ENCODE peak calls at places on chromosomes 4 and X, in four cellular contexts. One of them, this sample, is unnamed.

GRCh38 chr4:60128916-60129315 is 1071.2 kb upstream of the ADGRL3 start:
- DNase-seq in GM12878: no peak
- DNase-seq in K562: no peak
- DNase-seq in HepG2: no peak
- DNase-seq in this sample: no peak

GRCh38 chr4:141016117-141016798 is 117.0 kb downstream of the RNF150 start:
- DNase-seq in HepG2: no peak
- DNase-seq in K562: no peak
- DNase-seq in GM12878: no peak
- DNase-seq in this sample: no peak

GRCh38 chrX:153476628-153477027 is 6.3 kb upstream of the HAUS7 start:
- DNase-seq in HepG2: no peak
- DNase-seq in GM12878: no peak
- DNase-seq in K562: no peak
- DNase-seq in this sample: no peak

GRCh38 chr4:183912585-183912984 is 7.5 kb downstream of the STOX2 start:
- DNase-seq in K562: no peak
- DNase-seq in GM12878: no peak
- DNase-seq in HepG2: no peak
- DNase-seq in this sample: no peak

GRCh38 chr4:7055990-7056325 is 11.9 kb downstream of the GRPEL1 start:
- DNase-seq in HepG2: no peak
- DNase-seq in GM12878: no peak
- DNase-seq in K562: no peak
- DNase-seq in this sample: no peak

GRCh38 chrX:116490091-116490490 is 27.3 kb upstream of the CT83 start:
- DNase-seq in GM12878: no peak
- DNase-seq in HepG2: no peak
- DNase-seq in K562: no peak
- DNase-seq in this sample: no peak

GRCh38 chrX:30513284-30513683 is 64.3 kb downstream of the TASL start:
- DNase-seq in GM12878: no peak
- DNase-seq in K562: peak
- DNase-seq in HepG2: peak
- DNase-seq in this sample: no peak

GRCh38 chr4:123809864-123810263 is 413.3 kb downstream of the SPRY1 start:
- DNase-seq in K562: no peak
- DNase-seq in HepG2: peak
- DNase-seq in GM12878: no peak
- DNase-seq in this sample: no peak

GRCh38 chrX:103918584-103919335 is 43.7 kb upstream of the TMSB15B start:
- DNase-seq in GM12878: no peak
- DNase-seq in HepG2: no peak
- DNase-seq in K562: no peak
- DNase-seq in this sample: peak

GRCh38 chr4:71186566-71187398 is 152.0 kb upstream of the SLC4A4 start:
- DNase-seq in K562: no peak
- DNase-seq in HepG2: no peak
- DNase-seq in GM12878: no peak
- DNase-seq in this sample: peak

GRCh38 chr4:23060776-23061175 is 368.0 kb downstream of the GBA3 start:
- DNase-seq in HepG2: no peak
- DNase-seq in K562: no peak
- DNase-seq in GM12878: no peak
- DNase-seq in this sample: no peak

GRCh38 chr4:3670521-3671519 is 95.4 kb upstream of the ADRA2C start:
- DNase-seq in GM12878: no peak
- DNase-seq in K562: no peak
- DNase-seq in HepG2: no peak
- DNase-seq in this sample: no peak

GRCh38 chr4:122702939-122703338 is 29.6 kb upstream of the BBS12 start:
- DNase-seq in GM12878: no peak
- DNase-seq in K562: no peak
- DNase-seq in HepG2: no peak
- DNase-seq in this sample: no peak

GRCh38 chr4:11223261-11223660 is 205.4 kb downstream of the HS3ST1 start:
- DNase-seq in K562: no peak
- DNase-seq in HepG2: no peak
- DNase-seq in GM12878: no peak
- DNase-seq in this sample: no peak

GRCh38 chr4:82372502-82372873 is 1.3 kb downstream of the HNRNPD start:
- DNase-seq in GM12878: no peak
- DNase-seq in K562: peak
- DNase-seq in HepG2: no peak
- DNase-seq in this sample: peak

GRCh38 chr4:53361451-53361850 is 4.4 kb downstream of the SCFD2 start:
- DNase-seq in GM12878: no peak
- DNase-seq in K562: no peak
- DNase-seq in HepG2: no peak
- DNase-seq in this sample: no peak

GRCh38 chrX:41153453-41153852 is 68.2 kb downstream of the USP9X start:
- DNase-seq in GM12878: no peak
- DNase-seq in HepG2: no peak
- DNase-seq in K562: no peak
- DNase-seq in this sample: no peak

GRCh38 chr4:163092093-163092492 is 74.6 kb downstream of the NAF1 start:
- DNase-seq in HepG2: no peak
- DNase-seq in GM12878: no peak
- DNase-seq in K562: no peak
- DNase-seq in this sample: no peak

GRCh38 chrX:40576291-40576690 is 4.5 kb upstream of the ATP6AP2 start:
- DNase-seq in HepG2: no peak
- DNase-seq in K562: no peak
- DNase-seq in GM12878: no peak
- DNase-seq in this sample: no peak

GRCh38 chr4:20687894-20688293 is 12.4 kb upstream of the PACRGL start:
- DNase-seq in GM12878: no peak
- DNase-seq in K562: no peak
- DNase-seq in HepG2: no peak
- DNase-seq in this sample: no peak

GRCh38 chrX:151713859-151714258 is 2.0 kb upstream of the FATE1 start:
- DNase-seq in K562: peak
- DNase-seq in GM12878: no peak
- DNase-seq in HepG2: peak
- DNase-seq in this sample: peak

GRCh38 chr4:105520819-105521790 is 31.3 kb upstream of the ARHGEF38 start:
- DNase-seq in GM12878: peak
- DNase-seq in K562: peak
- DNase-seq in HepG2: peak
- DNase-seq in this sample: peak

GRCh38 chr4:121706595-121707021 is 9.8 kb upstream of the ANXA5 start:
- DNase-seq in HepG2: no peak
- DNase-seq in K562: no peak
- DNase-seq in GM12878: no peak
- DNase-seq in this sample: no peak

GRCh38 chr4:95049838-95050237 is 292.1 kb downstream of the BMPR1B start:
- DNase-seq in K562: no peak
- DNase-seq in GM12878: no peak
- DNase-seq in HepG2: no peak
- DNase-seq in this sample: no peak

GRCh38 chr4:83138979-83139378 is 24.4 kb upstream of the PLAC8 start:
- DNase-seq in K562: no peak
- DNase-seq in GM12878: no peak
- DNase-seq in HepG2: no peak
- DNase-seq in this sample: no peak

GRCh38 chrX:13345037-13345436 is 25.2 kb upstream of the ATXN3L start:
- DNase-seq in GM12878: peak
- DNase-seq in HepG2: no peak
- DNase-seq in K562: no peak
- DNase-seq in this sample: no peak

GRCh38 chrX:153648358-153649177 is 1.6 kb downstream of the DUSP9 start:
- DNase-seq in K562: no peak
- DNase-seq in HepG2: no peak
- DNase-seq in GM12878: no peak
- DNase-seq in this sample: no peak

GRCh38 chr4:48748949-48749596 is 31.0 kb downstream of the FRYL start:
- DNase-seq in K562: no peak
- DNase-seq in HepG2: no peak
- DNase-seq in GM12878: no peak
- DNase-seq in this sample: no peak

GRCh38 chr4:102825261-102826071 is 1.9 kb downstream of the UBE2D3 start:
- DNase-seq in GM12878: no peak
- DNase-seq in K562: no peak
- DNase-seq in HepG2: peak
- DNase-seq in this sample: no peak

GRCh38 chrX:72306085-72306801 is 529 bp upstream of the CITED1 start:
- DNase-seq in GM12878: no peak
- DNase-seq in HepG2: no peak
- DNase-seq in K562: peak
- DNase-seq in this sample: peak

GRCh38 chr4:176185068-176185467 is 10.3 kb downstream of the SPATA4 start:
- DNase-seq in GM12878: no peak
- DNase-seq in K562: no peak
- DNase-seq in HepG2: no peak
- DNase-seq in this sample: no peak

GRCh38 chr4:153045111-153045982 is 109.2 kb downstream of the FHDC1 start:
- DNase-seq in GM12878: no peak
- DNase-seq in K562: no peak
- DNase-seq in HepG2: no peak
- DNase-seq in this sample: no peak
- TF ChIP-seq NR2C2 in GM12878: no peak
- TF ChIP-seq NR2C2 in K562: no peak
- TF ChIP-seq NR2C2 in HepG2: no peak
- TF ChIP-seq NR2C2 in this sample: no peak

GRCh38 chrX:111100191-111100590 is 4.2 kb downstream of the PAK3 start:
- DNase-seq in GM12878: no peak
- DNase-seq in K562: peak
- DNase-seq in HepG2: peak
- DNase-seq in this sample: peak
- TF ChIP-seq NR2C2 in GM12878: no peak
- TF ChIP-seq NR2C2 in K562: no peak
- TF ChIP-seq NR2C2 in HepG2: no peak
- TF ChIP-seq NR2C2 in this sample: no peak

GRCh38 chrX:53022381-53022780 is 26.2 kb upstream of the GPR173 start:
- DNase-seq in GM12878: no peak
- DNase-seq in K562: no peak
- DNase-seq in HepG2: no peak
- DNase-seq in this sample: no peak
- TF ChIP-seq NR2C2 in GM12878: no peak
- TF ChIP-seq NR2C2 in K562: no peak
- TF ChIP-seq NR2C2 in HepG2: no peak
- TF ChIP-seq NR2C2 in this sample: no peak

DNA sequence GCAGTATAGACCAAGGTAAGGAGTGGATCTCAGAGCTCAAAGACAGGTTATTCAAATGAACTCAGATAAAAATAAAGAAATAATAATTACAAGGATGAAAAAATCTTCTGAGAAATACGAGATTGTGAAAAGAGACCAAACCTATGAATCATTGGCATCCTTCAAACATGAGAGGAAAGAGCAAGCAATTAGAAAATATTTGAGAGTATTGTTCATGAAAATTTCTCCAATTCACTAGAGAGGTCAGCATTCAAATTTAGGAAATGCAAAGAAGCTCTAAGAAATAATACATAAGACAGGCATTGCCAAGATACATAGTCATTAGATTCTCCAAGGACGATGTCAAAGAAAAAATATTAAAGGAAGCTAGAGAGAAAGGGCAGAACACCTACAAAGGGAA is 93.5 kb upstream of the GALNTL6 start:
- DNase-seq in GM12878: no peak
- DNase-seq in K562: no peak
- DNase-seq in HepG2: no peak
- DNase-seq in this sample: no peak
- TF ChIP-seq NR2C2 in GM12878: no peak
- TF ChIP-seq NR2C2 in K562: no peak
- TF ChIP-seq NR2C2 in HepG2: no peak
- TF ChIP-seq NR2C2 in this sample: no peak

DNA sequence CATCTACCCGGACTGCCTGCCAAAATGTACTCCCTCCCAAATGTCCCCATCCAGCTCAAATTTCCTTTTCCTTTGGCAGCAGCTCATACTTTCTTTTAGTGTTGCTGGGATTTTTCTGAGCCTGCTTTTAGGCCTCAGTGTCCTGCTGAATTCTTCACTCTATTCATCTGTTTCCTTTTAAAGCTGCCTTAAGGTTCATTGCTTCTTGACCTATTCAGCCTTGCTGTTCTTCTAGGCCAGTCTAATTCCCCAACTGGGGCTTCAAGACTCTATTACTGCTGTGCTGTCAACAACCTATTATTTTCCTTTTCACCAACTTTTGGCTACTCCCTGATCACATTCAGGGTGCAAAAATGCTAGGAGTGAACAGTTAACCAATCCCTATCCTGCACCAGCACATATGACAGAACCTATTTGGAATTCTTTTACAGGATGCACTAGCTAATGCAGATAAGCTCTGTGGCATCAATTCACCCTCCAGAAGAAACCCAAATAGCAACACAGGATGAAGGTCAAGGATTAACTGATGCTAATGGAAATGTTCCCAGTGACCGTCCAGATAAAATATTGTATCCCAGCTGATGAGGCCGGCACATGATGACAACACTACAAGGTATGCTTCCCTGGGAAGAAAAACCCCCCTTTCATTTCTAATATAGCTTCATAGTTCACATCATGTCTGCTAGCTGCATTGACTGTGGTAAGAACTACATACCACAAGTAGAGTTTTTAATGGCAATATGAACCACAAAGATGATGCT is 114.7 kb upstream of the TTC29 start:
- DNase-seq in GM12878: no peak
- DNase-seq in HepG2: no peak
- DNase-seq in K562: no peak
- DNase-seq in this sample: no peak
- TF ChIP-seq NR2C2 in GM12878: no peak
- TF ChIP-seq NR2C2 in HepG2: no peak
- TF ChIP-seq NR2C2 in K562: no peak
- TF ChIP-seq NR2C2 in this sample: no peak

DNA sequence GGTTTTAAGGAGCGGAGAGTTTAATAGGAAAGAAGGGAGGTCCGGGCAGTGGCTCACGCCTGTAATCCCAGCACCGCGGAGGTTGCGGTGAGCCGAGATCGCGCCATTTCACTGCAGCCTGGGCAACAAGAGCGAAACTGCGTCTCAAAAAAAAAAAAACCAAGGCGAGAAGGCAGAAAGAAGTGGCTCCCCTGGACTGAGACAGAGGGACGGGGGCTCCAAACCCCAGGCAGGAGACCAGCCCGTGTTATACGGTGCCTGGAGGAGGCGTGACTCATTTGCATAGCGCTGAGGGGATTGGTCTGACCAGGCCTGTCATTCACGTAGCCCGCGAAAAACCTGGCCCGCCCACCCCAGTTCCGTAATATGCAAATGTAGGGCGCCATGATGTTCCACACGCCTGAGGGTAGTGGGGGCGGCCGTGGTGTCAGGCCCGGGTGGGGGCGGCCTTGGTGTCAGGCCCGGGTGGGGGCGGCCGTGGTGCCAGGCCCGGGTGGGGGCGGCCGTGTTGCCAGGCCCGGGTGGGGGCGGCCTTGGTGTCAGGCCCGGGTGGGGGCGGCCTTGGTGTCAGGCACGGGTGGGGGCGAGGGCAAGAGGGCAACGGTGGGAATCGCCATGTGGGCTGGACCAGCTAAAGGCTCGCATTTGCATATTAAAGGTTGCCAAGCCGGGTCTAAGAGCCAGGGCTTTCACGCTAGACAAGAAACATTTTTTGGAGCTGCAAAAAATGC is 2.1 kb downstream of the PLCXD1 start:
- DNase-seq in GM12878: peak
- DNase-seq in HepG2: no peak
- DNase-seq in K562: peak
- DNase-seq in this sample: peak
- TF ChIP-seq NR2C2 in GM12878: no peak
- TF ChIP-seq NR2C2 in HepG2: no peak
- TF ChIP-seq NR2C2 in K562: no peak
- TF ChIP-seq NR2C2 in this sample: no peak

GRCh38 chrX:142214081-142214480 is 9.0 kb upstream of the MAGEC2 start:
- DNase-seq in K562: no peak
- DNase-seq in HepG2: no peak
- DNase-seq in GM12878: no peak
- DNase-seq in this sample: no peak
- TF ChIP-seq NR2C2 in K562: no peak
- TF ChIP-seq NR2C2 in HepG2: no peak
- TF ChIP-seq NR2C2 in GM12878: no peak
- TF ChIP-seq NR2C2 in this sample: no peak

This sample was measured in WTC11.